ENCODE peak calls at places on chromosomes 4 and X, in eight cellular contexts. F is activated T-cell treated with anti-CD3 and anti-CD28 coated beads, Interleukin-2, amount 50 U/mL, for 1 hour; U is CD4-positive, alpha-beta memory T cell; T is RCC 7860; I is WTC11; Z is activated CD4-positive, CD25-positive, alpha-beta regulatory T cell treated with anti-CD3 and anti-CD28 coated beads, Interleukin-2, amount 50 U/mL, for 72 hours; S is activated naive CD4-positive, alpha-beta T cell; L is ureter. Q is an unnamed sample.

GRCh38 chrX:129636175-129636681 is 18.5 kb downstream of the APLN start:
- DNase-seq in F (no peak), U (no peak), T (no peak), I (no peak), Z (no peak), S (no peak), L (no peak), Q (no peak)

GRCh38 chr4:155809835-155810234 is 51.0 kb downstream of the GUCY1B1 start:
- DNase-seq in F (no peak), U (peak), T (peak), I (no peak), Z (no peak), S (no peak), L (no peak), Q (no peak)

GRCh38 chrX:48460606-48461005 is 9.5 kb downstream of the SLC38A5 start:
- DNase-seq in F (no peak), U (no peak), T (no peak), I (no peak), Z (no peak), S (no peak), L (no peak), Q (no peak)

GRCh38 chrX:54825716-54826428 is 18.3 kb downstream of the MAGED2 start:
- DNase-seq in F (peak), U (peak), T (no peak), I (peak), Z (no peak), S (no peak), L (no peak), Q (no peak)

GRCh38 chrX:129478516-129478915 is 44.8 kb downstream of the SMARCA1 start:
- DNase-seq in F (no peak), U (no peak), T (no peak), I (no peak), Z (no peak), S (no peak), L (no peak), Q (no peak)

GRCh38 chrX:105821471-105822081 is 763 bp upstream of the NRK start:
- DNase-seq in F (no peak), U (no peak), T (no peak), I (peak), Z (no peak), S (no peak), L (no peak), Q (peak)

GRCh38 chrX:148530464-148531077 is 30.2 kb downstream of the AFF2 start:
- DNase-seq in F (no peak), U (peak), T (no peak), I (no peak), Z (no peak), S (no peak), L (no peak), Q (no peak)

GRCh38 chr4:1201851-1202525 is 29.6 kb upstream of the SPON2 start:
- DNase-seq in F (peak), U (peak), T (no peak), I (peak), Z (peak), S (no peak), L (peak), Q (no peak)

GRCh38 chr4:101345596-101346311 is 1.6 kb downstream of the PPP3CA start:
- DNase-seq in F (peak), U (peak), T (peak), I (peak), Z (peak), S (peak), L (peak), Q (peak)

GRCh38 chr4:88320780-88321373 is 36.5 kb upstream of the PPM1K start:
- DNase-seq in F (peak), U (peak), T (no peak), I (no peak), Z (peak), S (no peak), L (peak), Q (no peak)